ENCODE peak calls at places on chromosomes 16 and 17, in five cellular contexts. D, F, V, P and O are unnamed samples.

GRCh38 chr17:82752371-82753200 is 721 bp downstream of the TBCD start:
- DNase-seq in D (peak), F (no peak), V (peak), P (no peak), O (no peak)

GRCh38 chr16:64428463-64428862 is 693.4 kb downstream of the CDH11 start:
- DNase-seq in D (peak), F (no peak), V (no peak), P (no peak), O (no peak)

GRCh38 chr17:71118039-71118438 is 948.7 kb downstream of the KCNJ2 start:
- DNase-seq in D (peak), F (no peak), V (no peak), P (no peak), O (no peak)

GRCh38 chr17:81050645-81051625 is 16.0 kb downstream of the BAIAP2 start:
- DNase-seq in D (no peak), F (no peak), V (no peak), P (no peak), O (peak)

GRCh38 chr17:68981288-68981687 is 26.1 kb upstream of the ABCA8 start:
- DNase-seq in D (no peak), F (peak), V (no peak), P (peak), O (no peak)

GRCh38 chr17:7590743-7591142 is 849 bp upstream of the SOX15 start:
- DNase-seq in D (peak), F (no peak), V (no peak), P (no peak), O (no peak)

GRCh38 chr17:59372138-59372751 is 40.8 kb downstream of the YPEL2 start:
- DNase-seq in D (no peak), F (peak), V (no peak), P (no peak), O (peak)

GRCh38 chr16:66042341-66042740 is 324.1 kb upstream of the CDH5 start:
- DNase-seq in D (no peak), F (no peak), V (no peak), P (no peak), O (no peak)

GRCh38 chr16:82460761-82461160 is 166.0 kb upstream of the CDH13 start:
- DNase-seq in D (no peak), F (no peak), V (no peak), P (peak), O (no peak)

GRCh38 chr16:64731891-64732290 is 390.0 kb downstream of the CDH11 start:
- DNase-seq in D (no peak), F (no peak), V (no peak), P (no peak), O (no peak)

GRCh38 chr16:63527404-63527803 is 1491.2 kb upstream of the CDH8 start:
- DNase-seq in D (no peak), F (no peak), V (no peak), P (no peak), O (no peak)

GRCh38 chr17:6327007-6327406 is 107.9 kb downstream of the AIPL1 start:
- DNase-seq in D (no peak), F (no peak), V (no peak), P (no peak), O (no peak)

GRCh38 chr17:64020068-64020766 is at the start of gene ICAM2:
- DNase-seq in D (no peak), F (peak), V (no peak), P (no peak), O (peak)

GRCh38 chr16:87068316-87068715 is 248.9 kb downstream of the C16orf95 start:
- DNase-seq in D (no peak), F (no peak), V (no peak), P (no peak), O (no peak)

GRCh38 chr16:86319871-86320270 is 190.5 kb upstream of the FOXF1 start:
- DNase-seq in D (no peak), F (no peak), V (no peak), P (no peak), O (no peak)

GRCh38 chr16:85750827-85751641 is at the start of gene C16orf74:
- DNase-seq in D (peak), F (no peak), V (peak), P (no peak), O (no peak)

GRCh38 chr16:70481929-70482536 is 27.6 kb downstream of the FCSK start:
- DNase-seq in D (no peak), F (no peak), V (no peak), P (no peak), O (no peak)

GRCh38 chr17:34254146-34254545 is 939 bp upstream of the CCL2 start:
- DNase-seq in D (no peak), F (no peak), V (no peak), P (no peak), O (no peak)

GRCh38 chr17:6632530-6632929 is 8.0 kb downstream of the KIAA0753 start:
- DNase-seq in D (no peak), F (no peak), V (no peak), P (no peak), O (no peak)

GRCh38 chr17:35731239-35731931 is at the start of gene RASL10B:
- DNase-seq in D (peak), F (no peak), V (peak), P (peak), O (peak)

GRCh38 chr16:85678016-85678415 is 10.7 kb downstream of the GINS2 start:
- DNase-seq in D (no peak), F (no peak), V (no peak), P (no peak), O (no peak)

GRCh38 chr16:19753815-19754643 is 36.0 kb downstream of the IQCK start:
- DNase-seq in D (no peak), F (no peak), V (no peak), P (peak), O (no peak)

GRCh38 chr17:42573095-42573494 is 4.4 kb downstream of the PSMC3IP start:
- DNase-seq in D (no peak), F (no peak), V (no peak), P (no peak), O (peak)

GRCh38 chr17:61324540-61324868 is 75.1 kb upstream of the TBX2 start:
- DNase-seq in D (no peak), F (no peak), V (no peak), P (peak), O (no peak)

GRCh38 chr17:82237083-82237745 is 8.4 kb downstream of the SLC16A3 start:
- DNase-seq in D (no peak), F (no peak), V (no peak), P (no peak), O (peak)

GRCh38 chr17:63601439-63602371 is 1.0 kb downstream of the TACO1 start:
- DNase-seq in D (no peak), F (no peak), V (peak), P (peak), O (no peak)

GRCh38 chr16:30063893-30064745 is 1.4 kb upstream of the ALDOA start:
- DNase-seq in D (peak), F (peak), V (peak), P (peak), O (peak)

GRCh38 chr17:7081341-7082062 is 1.5 kb upstream of the CLEC10A start:
- DNase-seq in D (no peak), F (no peak), V (no peak), P (no peak), O (no peak)

GRCh38 chr17:50354776-50355175 is 8.8 kb downstream of the XYLT2 start:
- DNase-seq in D (no peak), F (no peak), V (no peak), P (no peak), O (no peak)

GRCh38 chr16:28085376-28086171 is 22.1 kb upstream of the GSG1L start:
- DNase-seq in D (no peak), F (no peak), V (no peak), P (no peak), O (no peak)

GRCh38 chr16:67388191-67388590 is 5.1 kb downstream of the TPPP3 start:
- DNase-seq in D (no peak), F (no peak), V (no peak), P (no peak), O (no peak)

GRCh38 chr17:35726609-35727460 is 4.6 kb upstream of the RASL10B start:
- DNase-seq in D (no peak), F (no peak), V (no peak), P (peak), O (peak)

GRCh38 chr16:54443352-54443751 is 156.8 kb upstream of the IRX3 start:
- DNase-seq in D (no peak), F (no peak), V (no peak), P (no peak), O (no peak)

GRCh38 chr16:11105038-11105903 is 150.7 kb downstream of the SOCS1 start:
- DNase-seq in D (peak), F (peak), V (peak), P (peak), O (peak)

GRCh38 chr17:81429813-81430510 is 34.7 kb downstream of the BAHCC1 start:
- DNase-seq in D (peak), F (no peak), V (no peak), P (no peak), O (peak)

GRCh38 chr17:57485916-57486315 is 229.6 kb downstream of the MSI2 start:
- DNase-seq in D (no peak), F (no peak), V (no peak), P (no peak), O (no peak)

GRCh38 chr16:924806-925205 is 46.0 kb downstream of the LMF1 start:
- DNase-seq in D (no peak), F (no peak), V (no peak), P (no peak), O (no peak)
- TF ChIP-seq REST in D (no peak), F (no peak), V (no peak), P (no peak), O (no peak)

GRCh38 chr17:38751144-38751802 is 1.3 kb upstream of the PSMB3 start:
- DNase-seq in D (peak), F (no peak), V (no peak), P (no peak), O (no peak)
- TF ChIP-seq GABPA in D (no peak), F (no peak), V (no peak), P (peak), O (no peak)

DNA sequence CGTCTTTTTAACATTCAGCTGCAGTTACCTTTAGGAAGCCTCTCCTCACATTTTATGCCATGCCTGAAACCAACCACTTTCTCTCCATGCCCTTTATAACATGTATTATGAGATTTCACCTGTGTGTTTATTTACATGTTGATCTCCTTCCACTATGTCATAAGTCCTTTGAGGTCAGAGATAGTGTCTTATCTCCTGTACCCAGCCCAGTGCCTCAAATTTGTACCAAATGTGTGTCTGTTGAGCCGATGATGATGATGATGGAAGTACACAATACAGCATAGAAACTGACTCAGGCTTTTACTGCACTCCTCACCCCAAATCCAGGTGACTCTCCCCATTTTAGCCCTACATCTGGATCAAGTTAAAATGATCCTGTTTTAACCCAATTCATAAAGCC is 179.5 kb upstream of the CACNG5 start:
- DNase-seq in D (no peak), F (no peak), V (no peak), P (no peak), O (no peak)
- TF ChIP-seq REST in D (no peak), F (no peak), V (no peak), P (no peak), O (no peak)

DNA sequence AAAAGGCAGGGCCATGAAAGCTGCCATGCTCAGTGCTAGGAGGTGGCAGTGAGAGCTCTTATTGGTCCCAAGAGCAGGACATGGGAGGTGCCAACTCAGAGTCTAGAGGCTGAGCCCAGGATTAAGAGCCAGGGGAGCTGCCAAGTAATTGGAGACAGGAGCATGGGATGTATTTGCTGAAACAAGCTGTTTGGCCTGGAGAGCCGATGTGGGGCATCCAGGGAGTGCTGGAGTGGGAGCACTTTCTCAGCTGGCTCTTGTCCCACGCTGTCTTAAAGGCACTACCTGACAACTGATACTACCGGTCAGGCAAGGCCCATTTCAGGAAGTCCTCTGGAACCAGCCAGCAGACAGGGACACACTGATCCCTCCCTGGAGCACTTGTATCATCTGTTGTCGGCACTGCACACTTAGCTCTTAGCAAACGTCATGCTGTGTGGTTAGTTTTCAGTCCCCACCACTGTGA is 19.3 kb downstream of the ANKFN1 start:
- DNase-seq in D (no peak), F (no peak), V (no peak), P (no peak), O (no peak)
- TF ChIP-seq GABPA in D (no peak), F (no peak), V (no peak), P (no peak), O (no peak)

GRCh38 chr17:47654991-47655390 is 5.3 kb downstream of the KPNB1 start:
- DNase-seq in D (no peak), F (no peak), V (no peak), P (no peak), O (no peak)
- TF ChIP-seq REST in D (no peak), F (no peak), V (no peak), P (no peak), O (no peak)

GRCh38 chr17:44310188-44310587 is 1.8 kb downstream of the RUNDC3A start:
- DNase-seq in D (no peak), F (no peak), V (no peak), P (no peak), O (peak)

GRCh38 chr17:44310612-44311376 is 2.4 kb downstream of the RUNDC3A start:
- DNase-seq in D (no peak), F (no peak), V (no peak), P (no peak), O (no peak)

GRCh38 chr17:44308320-44308818 is at the start of gene RUNDC3A:
- DNase-seq in D (peak), F (no peak), V (peak), P (peak), O (no peak)

GRCh38 chr17:44308865-44309264 is 464 bp downstream of the RUNDC3A start:
- DNase-seq in D (peak), F (no peak), V (no peak), P (no peak), O (no peak)

GRCh38 chr17:44309472-44309871 is 1.1 kb downstream of the RUNDC3A start:
- DNase-seq in D (no peak), F (no peak), V (no peak), P (no peak), O (no peak)
- TF ChIP-seq GABPA in D (no peak), F (no peak), V (no peak), P (no peak), O (no peak)

DNA sequence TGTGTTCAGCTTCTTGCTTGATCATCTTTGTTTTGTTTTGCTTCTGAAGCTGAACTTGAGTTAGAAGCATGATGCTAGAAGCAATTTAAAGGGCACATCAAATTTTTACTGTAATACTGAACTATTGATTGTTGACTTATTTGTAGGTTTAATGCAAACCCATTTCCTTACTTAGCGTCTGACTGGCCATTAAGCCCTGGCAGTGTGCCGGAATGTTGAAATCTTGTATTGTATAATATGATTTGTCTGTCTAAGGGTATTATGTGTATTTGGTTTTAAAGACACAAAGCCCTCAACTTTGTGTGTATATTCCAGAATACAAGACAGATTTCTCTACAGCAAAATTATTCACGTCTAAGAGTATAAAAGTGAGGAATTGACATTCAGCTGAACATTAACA is 39.7 kb downstream of the NUP93 start:
- DNase-seq in D (no peak), F (no peak), V (no peak), P (no peak), O (no peak)
- TF ChIP-seq REST in D (no peak), F (no peak), V (no peak), P (no peak), O (no peak)

GRCh38 chr17:72472116-72472515 is 351.3 kb downstream of the SOX9 start:
- DNase-seq in D (no peak), F (no peak), V (no peak), P (no peak), O (no peak)
- TF ChIP-seq GABPA in D (no peak), F (no peak), V (no peak), P (no peak), O (no peak)

DNA sequence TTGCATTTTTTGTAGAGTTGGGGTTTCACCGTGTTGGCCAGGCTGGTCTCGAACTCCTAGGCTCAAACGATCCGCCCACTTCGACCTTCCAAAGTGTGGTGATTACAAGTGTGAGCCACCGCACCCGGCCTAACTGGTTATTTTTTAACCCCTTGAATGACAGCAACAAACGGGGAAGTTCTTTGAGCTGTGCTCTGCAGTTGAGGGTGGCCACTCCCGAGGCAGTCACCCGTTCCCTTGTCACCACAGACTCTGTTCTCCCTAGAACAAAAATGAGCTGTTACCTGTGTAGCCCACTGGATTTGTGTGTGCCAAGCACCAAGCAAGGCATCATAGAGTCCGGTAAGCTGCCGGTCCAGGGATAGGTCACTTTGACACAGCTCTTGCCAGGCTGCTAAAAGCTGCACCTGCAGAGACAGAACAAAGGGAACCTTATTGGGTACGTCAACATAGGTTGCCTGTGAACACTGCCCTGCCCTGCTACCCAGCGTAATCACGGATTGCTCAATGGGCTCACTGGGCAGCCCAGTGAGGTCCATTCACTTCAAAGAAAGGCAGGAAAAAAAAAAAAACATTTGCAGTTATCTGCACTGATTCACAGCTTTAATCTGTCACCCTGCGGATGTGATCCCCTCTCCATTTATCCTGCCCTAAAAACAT is 19.6 kb downstream of the COG7 start:
- DNase-seq in D (no peak), F (no peak), V (no peak), P (peak), O (no peak)
- TF ChIP-seq REST in D (no peak), F (no peak), V (no peak), P (no peak), O (no peak)

GRCh38 chr16:57964157-57964700 is 6.7 kb downstream of the CNGB1 start:
- DNase-seq in D (no peak), F (no peak), V (no peak), P (no peak), O (no peak)

GRCh38 chr16:57967916-57968315 is 3.0 kb downstream of the CNGB1 start:
- DNase-seq in D (no peak), F (no peak), V (no peak), P (no peak), O (no peak)

GRCh38 chr16:57969451-57970123 is 1.3 kb downstream of the CNGB1 start:
- DNase-seq in D (no peak), F (no peak), V (no peak), P (no peak), O (no peak)

GRCh38 chr16:57966133-57966805 is 4.7 kb downstream of the CNGB1 start:
- DNase-seq in D (no peak), F (no peak), V (no peak), P (no peak), O (no peak)

DNA sequence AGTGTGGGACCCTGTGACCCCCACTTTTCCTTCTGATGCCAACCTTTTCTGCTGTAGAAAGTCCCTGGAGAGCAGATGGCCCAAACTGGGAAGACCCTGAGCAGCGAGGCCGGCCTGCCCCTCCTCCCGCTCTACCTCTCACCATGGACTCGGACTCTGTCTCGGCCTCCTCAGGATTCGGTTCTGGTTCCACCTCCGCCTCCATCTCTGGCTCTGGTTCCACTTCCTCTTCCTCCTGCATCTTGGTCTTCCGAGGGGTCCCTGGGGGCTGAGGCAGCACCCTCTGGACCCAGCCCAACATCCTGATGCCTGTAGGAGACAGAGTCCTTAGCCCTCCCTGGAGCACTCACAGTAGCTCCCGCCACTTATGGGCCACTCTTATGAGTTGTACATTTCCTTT is 3.9 kb downstream of the CNGB1 start:
- DNase-seq in D (no peak), F (no peak), V (no peak), P (no peak), O (no peak)
- TF ChIP-seq GABPA in D (no peak), F (no peak), V (no peak), P (no peak), O (no peak)